ENCODE peak calls at places on chromosomes 4 and X, in four cellular contexts. Y, W, R and M are unnamed samples.

GRCh38 chrX:7950865-7951264 is 23.7 kb upstream of the PNPLA4 start:
- DNase-seq in Y (no peak), W (peak), R (no peak), M (no peak)

GRCh38 chr4:17619416-17620105 is 5.1 kb downstream of the MED28 start:
- DNase-seq in W (no peak), Y (no peak), R (no peak), M (no peak)

GRCh38 chr4:53193111-53193510 is 172.8 kb downstream of the SCFD2 start:
- DNase-seq in Y (no peak), R (no peak), W (no peak), M (no peak)

GRCh38 chr4:100098681-100099080 is 91.6 kb downstream of the DDIT4L start:
- DNase-seq in W (no peak), R (no peak), Y (no peak), M (no peak)

GRCh38 chr4:114383721-114384120 is 214.9 kb upstream of the UGT8 start:
- DNase-seq in W (no peak), R (no peak), Y (peak), M (peak)

GRCh38 chrX:38220024-38220935 is at the start of gene SRPX:
- DNase-seq in Y (peak), R (no peak), W (peak), M (no peak)

GRCh38 chr4:123297836-123298235 is 98.8 kb upstream of the SPRY1 start:
- DNase-seq in Y (no peak), R (no peak), W (no peak), M (no peak)

GRCh38 chr4:109248322-109248895 is 54.0 kb downstream of the COL25A1 start:
- DNase-seq in W (no peak), R (no peak), Y (no peak), M (no peak)

GRCh38 chrX:111040377-111041017 is 55.5 kb upstream of the PAK3 start:
- DNase-seq in W (no peak), Y (peak), R (no peak), M (no peak)

GRCh38 chr4:5217411-5217810 is 166.1 kb downstream of the STK32B start:
- DNase-seq in R (no peak), Y (no peak), W (no peak), M (no peak)

GRCh38 chrX:45714864-45715263 is 514.2 kb upstream of the DIPK2B start:
- DNase-seq in R (no peak), W (no peak), Y (peak), M (no peak)

GRCh38 chr4:53479731-53480525 is 102.5 kb downstream of the FIP1L1 start:
- DNase-seq in R (no peak), Y (peak), W (no peak), M (no peak)

GRCh38 chr4:20603671-20604313 is 96.5 kb upstream of the PACRGL start:
- DNase-seq in Y (peak), W (no peak), R (no peak), M (no peak)

GRCh38 chr4:102076622-102077021 is 268.7 kb downstream of the SLC39A8 start:
- DNase-seq in W (no peak), R (no peak), Y (no peak), M (no peak)

GRCh38 chr4:47085661-47086060 is 54.3 kb downstream of the GABRB1 start:
- DNase-seq in R (no peak), W (no peak), Y (no peak), M (no peak)

GRCh38 chr4:3253808-3254207 is 4.8 kb downstream of the MSANTD1 start:
- DNase-seq in Y (no peak), R (no peak), W (no peak), M (no peak)

GRCh38 chrX:136588060-136588459 is 56.0 kb downstream of the VGLL1 start:
- DNase-seq in W (no peak), R (no peak), Y (no peak), M (no peak)

GRCh38 chr4:81165853-81166430 is 49.1 kb downstream of the PRKG2 start:
- DNase-seq in Y (no peak), W (no peak), R (no peak), M (no peak)